ENCODE peak calls at places on chromosomes 1 and 21, in ten cellular contexts. G is upper lobe of left lung, I is fibroblast of mammary gland, B is PC-9, U is left ventricle myocardium inferior, Y is endodermal cell, M is fibroblast of pulmonary artery, T is WERI-Rb-1, A is MCF 10A, X is cardiac fibroblast. J is an unnamed sample.

GRCh38 chr21:16597768-16598167 is 868.0 kb downstream of the USP25 start:
- DNase-seq in X (no peak), G (no peak), U (no peak), A (no peak), I (no peak), Y (no peak), M (no peak), B (no peak), T (no peak), J (no peak)

GRCh38 chr21:31473685-31474345 is 129.8 kb upstream of the TIAM1 start:
- DNase-seq in A (no peak), B (no peak), X (no peak), I (no peak), U (no peak), Y (no peak), M (peak; percentile 5), G (no peak), T (no peak), J (no peak)

GRCh38 chr1:187185389-187185788 is 356.6 kb downstream of the PLA2G4A start:
- DNase-seq in B (no peak), Y (no peak), M (no peak), I (no peak), T (no peak), A (no peak), G (no peak), U (no peak), X (no peak), J (no peak)

GRCh38 chr1:218164930-218165686 is 120.0 kb upstream of the RRP15 start:
- DNase-seq in T (peak; percentile 56), X (peak; percentile 1), G (no peak), A (no peak), Y (peak; percentile 84), I (no peak), B (no peak), M (peak; percentile 4), U (peak; percentile 38), J (no peak)

GRCh38 chr1:94095112-94095637 is 25.8 kb downstream of the ABCA4 start:
- DNase-seq in U (peak; percentile 90), A (no peak), B (no peak), M (peak; percentile 95), T (no peak), Y (peak; percentile 65), I (peak; percentile 89), X (peak; percentile 96), G (peak; percentile 27), J (no peak)

GRCh38 chr21:31929548-31929947 is 56.7 kb downstream of the HUNK start:
- DNase-seq in X (no peak), B (no peak), G (no peak), A (no peak), Y (no peak), U (no peak), M (no peak), I (no peak), T (peak; percentile 32), J (no peak)

GRCh38 chr1:161484613-161485012 is 20.6 kb upstream of the FCGR2A start:
- DNase-seq in Y (no peak), T (no peak), B (no peak), U (no peak), X (no peak), A (peak; percentile 27), M (peak; percentile 15), I (peak; percentile 10), G (no peak), J (no peak)

GRCh38 chr1:229509576-229509975 is 1.4 kb upstream of the NUP133 start:
- DNase-seq in M (peak; percentile 3), U (no peak), T (no peak), X (no peak), A (peak; percentile 78), G (no peak), I (peak; percentile 69), Y (no peak), B (no peak), J (no peak)

DNA sequence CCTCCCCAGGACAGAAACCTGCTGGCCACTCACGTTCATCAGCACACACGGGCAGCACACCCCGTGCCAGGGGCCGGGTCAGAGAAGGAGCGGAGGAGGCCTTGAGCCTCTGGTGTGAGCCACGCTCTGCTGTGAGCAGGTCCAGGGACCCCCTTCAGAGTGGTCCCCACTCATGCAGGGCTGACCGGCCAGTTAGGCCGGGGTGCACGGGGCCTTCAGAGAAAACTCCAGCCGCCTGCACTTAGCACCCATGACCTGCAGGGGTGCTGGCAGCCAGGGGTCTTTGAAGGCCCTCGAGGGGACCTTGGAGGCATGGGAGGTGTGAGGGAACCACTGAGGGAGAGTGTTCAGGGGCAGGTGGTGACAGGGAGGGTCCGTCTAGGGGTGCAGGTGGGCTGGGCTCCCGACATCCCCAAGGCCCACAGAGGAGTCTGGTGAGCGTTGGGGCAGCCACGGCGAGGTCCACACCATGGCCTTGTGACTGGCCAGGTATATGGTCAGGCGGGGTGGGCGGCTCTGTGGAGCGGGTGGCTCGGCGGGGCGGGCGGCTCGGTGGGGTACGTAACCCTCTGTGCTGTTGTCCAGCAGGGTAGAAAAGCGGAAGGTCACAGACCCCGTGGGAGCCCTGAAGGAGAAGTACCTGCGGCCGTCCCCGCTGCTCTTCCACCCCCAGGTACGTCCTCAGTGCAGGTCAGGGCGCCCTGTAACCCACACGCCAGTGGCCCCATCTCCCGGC is 40.3 kb upstream of the ARHGEF16 start:
- DNase-seq in Y (no peak), T (no peak), G (no peak), X (no peak), B (no peak), M (no peak), A (no peak), U (no peak), I (no peak), J (no peak)
- TF ChIP-seq CTCF in Y (peak; percentile 56), T (peak; percentile 42), G (no peak), X (no peak), B (no peak), M (no peak), A (no peak), U (no peak), I (no peak), J (no peak)

GRCh38 chr1:12407962-12408288 is 178.1 kb downstream of the VPS13D start:
- DNase-seq in M (no peak), I (no peak), T (no peak), X (no peak), G (no peak), B (no peak), Y (no peak), A (no peak), U (no peak), J (no peak)

GRCh38 chr1:12407050-12407961 is 177.5 kb downstream of the VPS13D start:
- DNase-seq in B (peak; percentile 12), T (no peak), A (peak; percentile 64), M (peak; percentile 67), I (peak; percentile 83), U (no peak), Y (no peak), X (peak; percentile 69), G (peak; percentile 38), J (peak; percentile 90)

GRCh38 chr1:12404918-12405317 is 175.1 kb downstream of the VPS13D start:
- DNase-seq in U (no peak), B (no peak), M (no peak), G (no peak), X (no peak), T (no peak), Y (no peak), I (no peak), A (no peak), J (no peak)

GRCh38 chr1:12406218-12407021 is 176.6 kb downstream of the VPS13D start:
- DNase-seq in U (no peak), M (peak; percentile 64), Y (no peak), A (no peak), X (peak; percentile 68), B (no peak), T (no peak), G (no peak), I (peak; percentile 46), J (no peak)

GRCh38 chr1:12405325-12406217 is 175.7 kb downstream of the VPS13D start:
- DNase-seq in U (no peak), B (no peak), X (peak; percentile 60), M (peak; percentile 56), Y (peak; percentile 57), T (no peak), I (peak; percentile 54), G (peak; percentile 37), A (no peak), J (no peak)
- TF ChIP-seq CTCF in U (peak; percentile 21), B (no peak), X (no peak), M (peak; percentile 20), Y (no peak), T (no peak), I (peak; percentile 22), G (no peak), A (no peak), J (no peak)

GRCh38 chr1:68370101-68370915 is 79.4 kb downstream of the RPE65 start:
- DNase-seq in Y (no peak), M (no peak), B (no peak), T (no peak), G (no peak), X (no peak), U (no peak), A (no peak), I (no peak), J (no peak)
- TF ChIP-seq CTCF in Y (no peak), M (no peak), B (no peak), T (no peak), G (no peak), X (no peak), U (no peak), A (no peak), I (no peak), J (no peak)

DNA sequence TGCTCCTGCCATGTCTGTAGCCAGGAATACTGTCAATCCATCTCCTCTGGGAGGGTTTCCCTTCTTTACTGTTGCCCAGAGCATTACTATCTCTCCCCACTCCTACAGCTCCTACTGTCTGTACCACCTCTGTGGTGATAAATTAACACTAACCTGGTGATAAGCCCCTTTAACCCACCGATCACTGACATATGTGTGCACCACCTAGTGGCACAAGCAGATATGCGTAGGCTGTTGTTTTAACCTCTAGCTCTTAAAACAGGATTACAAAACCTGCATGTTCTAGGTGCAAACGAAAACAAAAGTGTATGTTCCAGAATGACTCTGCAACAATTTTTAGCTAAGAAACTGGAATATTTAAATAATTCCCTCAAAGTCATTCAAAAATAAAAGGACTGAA is 93.9 kb upstream of the BEND5 start:
- DNase-seq in U (no peak), X (peak; percentile 27), Y (peak; percentile 75), G (no peak), M (peak; percentile 40), A (peak; percentile 65), B (no peak), T (peak; percentile 49), I (peak; percentile 44), J (no peak)
- TF ChIP-seq CTCF in U (peak; percentile 52), X (peak; percentile 59), Y (peak; percentile 87), G (no peak), M (peak; percentile 69), A (peak; percentile 32), B (peak; percentile 62), T (peak; percentile 72), I (peak; percentile 77), J (peak; percentile 74)

DNA sequence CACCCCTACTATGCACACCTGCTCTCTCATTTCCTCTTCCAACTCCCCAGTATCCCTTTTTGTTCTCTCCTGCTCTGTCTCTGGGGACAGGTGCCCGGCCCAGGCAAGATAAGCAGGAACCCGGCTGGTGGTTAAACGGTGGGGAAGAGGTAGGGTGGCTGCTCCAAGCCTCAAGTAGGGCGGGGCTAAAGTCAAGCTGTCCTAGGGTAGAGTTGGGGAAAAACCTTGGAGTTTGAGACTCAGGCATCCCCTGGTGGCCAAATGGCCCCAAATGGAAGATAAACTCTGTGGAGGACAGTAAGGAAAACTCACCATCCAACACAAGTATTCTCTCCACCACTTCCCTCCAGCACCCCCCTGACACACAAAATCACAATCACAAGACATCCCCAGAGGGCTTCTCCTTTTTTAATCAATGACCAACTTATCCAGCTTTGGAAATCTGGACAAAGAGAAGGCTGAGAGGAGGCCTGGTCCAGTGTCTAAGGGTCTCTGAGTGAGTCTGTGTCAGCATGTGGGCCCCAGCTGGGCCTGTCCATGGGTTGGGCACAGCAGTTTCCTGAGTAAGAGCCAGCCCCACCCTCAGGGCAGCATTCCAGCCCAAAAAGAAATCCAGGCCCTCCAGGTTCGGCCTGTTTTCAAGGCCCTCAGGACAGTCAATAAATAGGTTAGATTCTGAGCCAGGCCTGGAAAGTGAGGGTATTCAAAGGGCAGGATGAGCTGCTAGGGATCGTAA is 9.8 kb downstream of the POMGNT1 start:
- DNase-seq in T (no peak), Y (peak; percentile 58), M (no peak), X (no peak), G (no peak), I (no peak), A (no peak), B (peak; percentile 74), U (no peak), J (no peak)
- TF ChIP-seq CTCF in T (no peak), Y (peak; percentile 57), M (no peak), X (no peak), G (no peak), I (peak; percentile 22), A (no peak), B (peak; percentile 27), U (no peak), J (no peak)